ENCODE peak calls at places on chromosomes 2 and 18, in six cellular contexts. L is GM12878, V is HCT116, S is HepG2, W is K562, B is H1. U is an unnamed sample.

GRCh38 chr18:34773961-34774754 is 64.1 kb downstream of the DTNA start:
- DNase-seq in B (no peak), S (no peak), V (no peak), L (no peak), W (no peak), U (no peak)

GRCh38 chr18:43061816-43062215 is 53.7 kb downstream of the RIT2 start:
- DNase-seq in V (no peak), S (no peak), L (no peak), W (no peak), B (no peak), U (no peak)

GRCh38 chr2:42128731-42129486 is 40.2 kb upstream of the EML4 start:
- DNase-seq in S (no peak), V (no peak), B (no peak), L (no peak), W (no peak), U (no peak)

GRCh38 chr2:203394519-203395227 is 66.5 kb downstream of the ABI2 start:
- DNase-seq in B (no peak), S (no peak), L (no peak), W (peak; percentile 27), V (no peak), U (no peak)

GRCh38 chr18:3742541-3742940 is 292.6 kb downstream of the TGIF1 start:
- DNase-seq in L (no peak), W (no peak), V (no peak), S (no peak), B (no peak), U (no peak)

GRCh38 chr2:152508446-152508845 is 173.5 kb downstream of the FMNL2 start:
- DNase-seq in V (no peak), S (peak; percentile 72), L (no peak), B (no peak), W (no peak), U (no peak)

GRCh38 chr2:164836907-164837306 is 4.7 kb downstream of the COBLL1 start:
- DNase-seq in W (no peak), L (no peak), B (no peak), V (no peak), S (no peak), U (no peak)

GRCh38 chr2:234911271-234911670 is 40.5 kb upstream of the SH3BP4 start:
- DNase-seq in W (no peak), L (no peak), S (no peak), B (no peak), V (no peak), U (no peak)

GRCh38 chr2:7356909-7357584 is 439.8 kb downstream of the RNF144A start:
- DNase-seq in V (no peak), B (no peak), L (no peak), W (no peak), S (peak; percentile 83), U (no peak)

GRCh38 chr2:119544075-119545031 is at the start of gene CFAP221:
- DNase-seq in S (peak; percentile 60), B (no peak), W (peak; percentile 93), L (no peak), V (peak; percentile 71), U (peak; percentile 76)

GRCh38 chr2:11753452-11753885 is 7.0 kb downstream of the LPIN1 start:
- DNase-seq in S (no peak), L (peak; percentile 93), W (no peak), V (no peak), B (no peak), U (no peak)

GRCh38 chr2:213187386-213187785 is 36.0 kb upstream of the IKZF2 start:
- DNase-seq in W (no peak), V (no peak), L (no peak), B (no peak), S (peak; percentile 7), U (no peak)

GRCh38 chr2:190482441-190482840 is 52.1 kb downstream of the NEMP2 start:
- DNase-seq in S (no peak), V (no peak), L (no peak), B (no peak), W (no peak), U (no peak)

GRCh38 chr2:196329959-196330358 is 158.6 kb upstream of the STK17B start:
- DNase-seq in W (no peak), B (no peak), V (no peak), L (no peak), S (no peak), U (no peak)

GRCh38 chr2:229520582-229521221 is 193.7 kb downstream of the DNER start:
- DNase-seq in L (no peak), W (no peak), S (no peak), V (no peak), B (no peak), U (no peak)

GRCh38 chr2:46963961-46964673 is 48.5 kb upstream of the MCFD2 start:
- DNase-seq in V (no peak), W (no peak), B (no peak), L (no peak), S (peak; percentile 39), U (no peak)

GRCh38 chr2:120381192-120381591 is 35.3 kb downstream of the INHBB start:
- DNase-seq in S (no peak), L (no peak), B (no peak), W (no peak), V (no peak), U (no peak)

GRCh38 chr18:23238651-23239349 is 103.5 kb downstream of the CABLES1 start:
- DNase-seq in B (no peak), W (no peak), V (no peak), L (no peak), S (no peak), U (no peak)

GRCh38 chr2:154233231-154233630 is 361.5 kb downstream of the GALNT13 start:
- DNase-seq in W (no peak), V (no peak), S (no peak), L (no peak), B (no peak), U (no peak)

GRCh38 chr18:34809697-34810096 is 99.6 kb downstream of the DTNA start:
- DNase-seq in L (no peak), S (peak; percentile 52), B (no peak), W (no peak), V (peak; percentile 50), U (peak; percentile 35)

GRCh38 chr18:2494921-2495320 is 76.4 kb downstream of the METTL4 start:
- DNase-seq in S (no peak), W (no peak), V (no peak), B (no peak), L (no peak), U (no peak)

GRCh38 chr2:64482765-64483504 is 29.0 kb downstream of the LGALSL start:
- DNase-seq in S (no peak), V (no peak), B (no peak), L (no peak), W (no peak), U (no peak)

GRCh38 chr2:239792649-239793010 is 232.5 kb downstream of the NDUFA10 start:
- DNase-seq in L (no peak), V (no peak), B (no peak), W (no peak), S (no peak), U (no peak)

GRCh38 chr2:219619235-219619634 is 8.2 kb upstream of the SLC4A3 start:
- DNase-seq in S (no peak), W (no peak), L (no peak), B (no peak), V (no peak), U (no peak)

GRCh38 chr2:216539791-216540241 is 41.2 kb downstream of the RPL37A start:
- DNase-seq in B (no peak), S (no peak), W (no peak), V (no peak), L (peak; percentile 28), U (no peak)

GRCh38 chr2:72023678-72024390 is 123.8 kb downstream of the CYP26B1 start:
- DNase-seq in V (no peak), B (no peak), S (no peak), L (no peak), W (no peak), U (no peak)

GRCh38 chr18:9594782-9595181 is 19.6 kb downstream of the PPP4R1 start:
- DNase-seq in L (no peak), V (no peak), W (no peak), B (no peak), S (no peak), U (no peak)

GRCh38 chr18:44852818-44853217 is 172.1 kb downstream of the SETBP1 start:
- DNase-seq in V (no peak), S (no peak), B (no peak), L (no peak), W (no peak), U (no peak)

GRCh38 chr2:39144411-39144810 is 23.6 kb upstream of the SOS1 start:
- DNase-seq in V (no peak), W (no peak), S (no peak), L (no peak), B (no peak), U (no peak)

GRCh38 chr2:36461039-36461681 is 105.6 kb downstream of the CRIM1 start:
- DNase-seq in L (peak; percentile 9), B (no peak), V (peak; percentile 60), W (no peak), S (peak; percentile 46), U (peak; percentile 81)

GRCh38 chr2:16629770-16630169 is 35.9 kb downstream of the CYRIA start:
- DNase-seq in V (no peak), S (no peak), L (no peak), B (no peak), W (no peak), U (no peak)
- H3K9me3 ChIP-seq in V (no peaks in the 10 kb centered on the region), S (no peaks in the 10 kb centered on the region), L (no peaks in the 10 kb centered on the region), B (no peaks in the 10 kb centered on the region), W (no peaks in the 10 kb centered on the region), U (no peaks in the 10 kb centered on the region)

GRCh38 chr2:37589298-37589697 is 82.1 kb downstream of the CDC42EP3 start:
- DNase-seq in V (no peak), S (no peak), L (no peak), B (no peak), W (no peak), U (no peak)

GRCh38 chr2:37588316-37588777 is 83.1 kb downstream of the CDC42EP3 start:
- DNase-seq in L (no peak), S (no peak), B (no peak), W (no peak), V (peak; percentile 79), U (no peak)

GRCh38 chr2:37593024-37593423 is 78.4 kb downstream of the CDC42EP3 start:
- DNase-seq in B (no peak), S (no peak), V (no peak), W (no peak), L (no peak), U (no peak)

GRCh38 chr2:37587817-37588216 is 83.6 kb downstream of the CDC42EP3 start:
- DNase-seq in L (no peak), B (no peak), W (no peak), V (no peak), S (no peak), U (no peak)

GRCh38 chr2:37590119-37590571 is 81.3 kb downstream of the CDC42EP3 start:
- DNase-seq in L (no peak), S (no peak), B (no peak), V (no peak), W (no peak), U (no peak)
- TF ChIP-seq ZNF274 in L (no peak), S (no peak), B (no peak), V (no peak), W (no peak), U (no peak)

GRCh38 chr2:226176298-226176984 is 623.2 kb downstream of the IRS1 start:
- DNase-seq in S (no peak), B (no peak), L (no peak), W (no peak), V (no peak), U (no peak)
- H3K9me3 ChIP-seq in S (peaks cover 27% of the 10 kb centered on the region), B (no peaks in the 10 kb centered on the region), L (no peaks in the 10 kb centered on the region), W (no peaks in the 10 kb centered on the region), V (no peaks in the 10 kb centered on the region), U (peaks cover 60% of the 10 kb centered on the region)

GRCh38 chr2:17226941-17227340 is 291.3 kb downstream of the RAD51AP2 start:
- DNase-seq in W (no peak), S (no peak), L (no peak), V (no peak), B (no peak), U (no peak)
- TF ChIP-seq ZNF274 in W (no peak), S (no peak), L (no peak), V (no peak), B (no peak), U (no peak)

U was measured in NT2/D1.